ENCODE peak calls at places on chromosome 21, in nine cellular contexts. One of them, this sample, is unnamed.

GRCh38 chr21:35172231-35172630 is 123.1 kb upstream of the RUNX1 start:
- DNase-seq in HTR-8/SVneo: no peak
- DNase-seq in Panc1: no peak
- DNase-seq in hypothalamus: no peak
- DNase-seq in AG10803: no peak
- DNase-seq in astrocyte of the cerebellum: no peak
- DNase-seq in AG20443: no peak
- DNase-seq in anterior cingulate cortex: no peak
- DNase-seq in lung: no peak
- DNase-seq in this sample: no peak

GRCh38 chr21:18832950-18833349 is 429.4 kb upstream of the TMPRSS15 start:
- DNase-seq in HTR-8/SVneo: peak
- DNase-seq in lung: no peak
- DNase-seq in Panc1: no peak
- DNase-seq in AG10803: no peak
- DNase-seq in AG20443: no peak
- DNase-seq in astrocyte of the cerebellum: peak
- DNase-seq in hypothalamus: no peak
- DNase-seq in anterior cingulate cortex: no peak
- DNase-seq in this sample: no peak

GRCh38 chr21:33026878-33027400 is 1.2 kb downstream of the OLIG2 start:
- DNase-seq in AG20443: no peak
- DNase-seq in HTR-8/SVneo: no peak
- DNase-seq in astrocyte of the cerebellum: no peak
- DNase-seq in lung: no peak
- DNase-seq in anterior cingulate cortex: no peak
- DNase-seq in AG10803: no peak
- DNase-seq in Panc1: no peak
- DNase-seq in hypothalamus: no peak
- DNase-seq in this sample: no peak

GRCh38 chr21:45112371-45112770 is 38.0 kb downstream of the ADARB1 start:
- DNase-seq in HTR-8/SVneo: peak
- DNase-seq in astrocyte of the cerebellum: no peak
- DNase-seq in hypothalamus: no peak
- DNase-seq in AG20443: peak
- DNase-seq in anterior cingulate cortex: no peak
- DNase-seq in Panc1: no peak
- DNase-seq in AG10803: no peak
- DNase-seq in lung: no peak
- DNase-seq in this sample: no peak

GRCh38 chr21:26840912-26841311 is 4.3 kb downstream of the ADAMTS1 start:
- DNase-seq in HTR-8/SVneo: no peak
- DNase-seq in lung: no peak
- DNase-seq in AG10803: peak
- DNase-seq in Panc1: no peak
- DNase-seq in hypothalamus: peak
- DNase-seq in AG20443: peak
- DNase-seq in astrocyte of the cerebellum: no peak
- DNase-seq in anterior cingulate cortex: no peak
- DNase-seq in this sample: no peak

GRCh38 chr21:21714396-21714795 is 716.2 kb downstream of the NCAM2 start:
- DNase-seq in astrocyte of the cerebellum: peak
- DNase-seq in Panc1: no peak
- DNase-seq in anterior cingulate cortex: no peak
- DNase-seq in AG10803: peak
- DNase-seq in hypothalamus: no peak
- DNase-seq in AG20443: peak
- DNase-seq in lung: no peak
- DNase-seq in HTR-8/SVneo: no peak
- DNase-seq in this sample: no peak

GRCh38 chr21:46667191-46667734 is 31.8 kb downstream of the PRMT2 start:
- DNase-seq in astrocyte of the cerebellum: no peak
- DNase-seq in AG10803: peak
- DNase-seq in anterior cingulate cortex: no peak
- DNase-seq in lung: no peak
- DNase-seq in AG20443: peak
- DNase-seq in Panc1: no peak
- DNase-seq in hypothalamus: no peak
- DNase-seq in HTR-8/SVneo: peak
- DNase-seq in this sample: no peak

GRCh38 chr21:25329227-25329626 is 278.1 kb downstream of the MRPL39 start:
- DNase-seq in anterior cingulate cortex: no peak
- DNase-seq in AG20443: peak
- DNase-seq in Panc1: no peak
- DNase-seq in AG10803: peak
- DNase-seq in astrocyte of the cerebellum: peak
- DNase-seq in HTR-8/SVneo: peak
- DNase-seq in hypothalamus: no peak
- DNase-seq in lung: no peak
- DNase-seq in this sample: no peak

GRCh38 chr21:42749226-42749625 is 95.8 kb downstream of the PDE9A start:
- DNase-seq in astrocyte of the cerebellum: no peak
- DNase-seq in HTR-8/SVneo: no peak
- DNase-seq in AG20443: no peak
- DNase-seq in hypothalamus: no peak
- DNase-seq in Panc1: no peak
- DNase-seq in lung: no peak
- DNase-seq in AG10803: no peak
- DNase-seq in anterior cingulate cortex: no peak
- DNase-seq in this sample: no peak

GRCh38 chr21:43645414-43645891 is 13.8 kb downstream of the HSF2BP start:
- DNase-seq in lung: peak
- DNase-seq in AG20443: peak
- DNase-seq in hypothalamus: no peak
- DNase-seq in Panc1: peak
- DNase-seq in AG10803: peak
- DNase-seq in astrocyte of the cerebellum: peak
- DNase-seq in HTR-8/SVneo: peak
- DNase-seq in anterior cingulate cortex: no peak
- DNase-seq in this sample: peak

GRCh38 chr21:34762761-34763160 is 94.0 kb downstream of the CLIC6 start:
- DNase-seq in anterior cingulate cortex: no peak
- DNase-seq in hypothalamus: no peak
- DNase-seq in HTR-8/SVneo: no peak
- DNase-seq in lung: no peak
- DNase-seq in astrocyte of the cerebellum: peak
- DNase-seq in AG20443: peak
- DNase-seq in AG10803: peak
- DNase-seq in Panc1: no peak
- DNase-seq in this sample: no peak

GRCh38 chr21:43020771-43021170 is 46.4 kb downstream of the PKNOX1 start:
- DNase-seq in Panc1: no peak
- DNase-seq in lung: no peak
- DNase-seq in AG20443: no peak
- DNase-seq in AG10803: no peak
- DNase-seq in HTR-8/SVneo: no peak
- DNase-seq in astrocyte of the cerebellum: no peak
- DNase-seq in anterior cingulate cortex: no peak
- DNase-seq in hypothalamus: no peak
- DNase-seq in this sample: no peak

GRCh38 chr21:43274946-43275310 is 106.1 kb downstream of the CRYAA start:
- DNase-seq in AG20443: no peak
- DNase-seq in AG10803: no peak
- DNase-seq in lung: no peak
- DNase-seq in HTR-8/SVneo: no peak
- DNase-seq in Panc1: no peak
- DNase-seq in hypothalamus: no peak
- DNase-seq in anterior cingulate cortex: no peak
- DNase-seq in astrocyte of the cerebellum: no peak
- DNase-seq in this sample: no peak

GRCh38 chr21:43290529-43291346 is 121.9 kb downstream of the CRYAA start:
- DNase-seq in AG20443: no peak
- DNase-seq in anterior cingulate cortex: no peak
- DNase-seq in hypothalamus: no peak
- DNase-seq in AG10803: no peak
- DNase-seq in Panc1: no peak
- DNase-seq in astrocyte of the cerebellum: no peak
- DNase-seq in HTR-8/SVneo: no peak
- DNase-seq in lung: no peak
- DNase-seq in this sample: no peak

GRCh38 chr21:42310411-42311001 is 4.7 kb downstream of the TFF3 start:
- DNase-seq in astrocyte of the cerebellum: no peak
- DNase-seq in AG20443: peak
- DNase-seq in AG10803: no peak
- DNase-seq in HTR-8/SVneo: no peak
- DNase-seq in anterior cingulate cortex: no peak
- DNase-seq in hypothalamus: no peak
- DNase-seq in lung: no peak
- DNase-seq in Panc1: no peak
- DNase-seq in this sample: no peak

GRCh38 chr21:25809013-25809412 is 74.2 kb downstream of the GABPA start:
- DNase-seq in anterior cingulate cortex: no peak
- DNase-seq in AG10803: no peak
- DNase-seq in HTR-8/SVneo: no peak
- DNase-seq in AG20443: peak
- DNase-seq in hypothalamus: no peak
- DNase-seq in lung: no peak
- DNase-seq in Panc1: no peak
- DNase-seq in astrocyte of the cerebellum: no peak
- DNase-seq in this sample: no peak

GRCh38 chr21:41877901-41878830 is 978 bp downstream of the PRDM15 start:
- DNase-seq in Panc1: no peak
- DNase-seq in anterior cingulate cortex: no peak
- DNase-seq in lung: no peak
- DNase-seq in hypothalamus: no peak
- DNase-seq in HTR-8/SVneo: peak
- DNase-seq in AG20443: peak
- DNase-seq in astrocyte of the cerebellum: peak
- DNase-seq in AG10803: peak
- DNase-seq in this sample: no peak

GRCh38 chr21:46374761-46375389 is 50.9 kb downstream of the PCNT start:
- DNase-seq in AG10803: no peak
- DNase-seq in astrocyte of the cerebellum: no peak
- DNase-seq in anterior cingulate cortex: no peak
- DNase-seq in hypothalamus: no peak
- DNase-seq in lung: no peak
- DNase-seq in Panc1: no peak
- DNase-seq in HTR-8/SVneo: no peak
- DNase-seq in AG20443: no peak
- DNase-seq in this sample: no peak

GRCh38 chr21:17987328-17987727 is 168.2 kb upstream of the C21orf91 start:
- DNase-seq in astrocyte of the cerebellum: no peak
- DNase-seq in hypothalamus: no peak
- DNase-seq in AG20443: no peak
- DNase-seq in lung: no peak
- DNase-seq in Panc1: no peak
- DNase-seq in HTR-8/SVneo: no peak
- DNase-seq in AG10803: no peak
- DNase-seq in anterior cingulate cortex: no peak
- DNase-seq in this sample: no peak

GRCh38 chr21:25750085-25750484 is 15.3 kb downstream of the GABPA start:
- DNase-seq in AG10803: no peak
- DNase-seq in lung: no peak
- DNase-seq in HTR-8/SVneo: no peak
- DNase-seq in AG20443: no peak
- DNase-seq in hypothalamus: no peak
- DNase-seq in Panc1: no peak
- DNase-seq in anterior cingulate cortex: no peak
- DNase-seq in astrocyte of the cerebellum: no peak
- DNase-seq in this sample: no peak

GRCh38 chr21:27566521-27566920 is 599.6 kb upstream of the ADAMTS5 start:
- DNase-seq in anterior cingulate cortex: no peak
- DNase-seq in astrocyte of the cerebellum: no peak
- DNase-seq in lung: no peak
- DNase-seq in hypothalamus: no peak
- DNase-seq in AG10803: no peak
- DNase-seq in HTR-8/SVneo: no peak
- DNase-seq in Panc1: no peak
- DNase-seq in AG20443: no peak
- DNase-seq in this sample: no peak

GRCh38 chr21:15010645-15011044 is 54.2 kb downstream of the NRIP1 start:
- DNase-seq in anterior cingulate cortex: no peak
- DNase-seq in lung: no peak
- DNase-seq in astrocyte of the cerebellum: no peak
- DNase-seq in HTR-8/SVneo: no peak
- DNase-seq in hypothalamus: no peak
- DNase-seq in AG10803: no peak
- DNase-seq in Panc1: no peak
- DNase-seq in AG20443: no peak
- DNase-seq in this sample: no peak

GRCh38 chr21:42571391-42572150 is 57.9 kb downstream of the SLC37A1 start:
- DNase-seq in anterior cingulate cortex: no peak
- DNase-seq in AG10803: no peak
- DNase-seq in HTR-8/SVneo: no peak
- DNase-seq in lung: no peak
- DNase-seq in hypothalamus: no peak
- DNase-seq in astrocyte of the cerebellum: no peak
- DNase-seq in AG20443: no peak
- DNase-seq in Panc1: no peak
- DNase-seq in this sample: no peak

GRCh38 chr21:15775981-15776380 is 46.2 kb downstream of the USP25 start:
- DNase-seq in hypothalamus: no peak
- DNase-seq in astrocyte of the cerebellum: peak
- DNase-seq in HTR-8/SVneo: peak
- DNase-seq in Panc1: no peak
- DNase-seq in AG10803: peak
- DNase-seq in AG20443: peak
- DNase-seq in anterior cingulate cortex: no peak
- DNase-seq in lung: no peak
- DNase-seq in this sample: no peak

GRCh38 chr21:36882776-36883175 is 83.7 kb downstream of the HLCS start:
- DNase-seq in Panc1: no peak
- DNase-seq in anterior cingulate cortex: no peak
- DNase-seq in HTR-8/SVneo: no peak
- DNase-seq in astrocyte of the cerebellum: no peak
- DNase-seq in AG20443: no peak
- DNase-seq in hypothalamus: no peak
- DNase-seq in lung: no peak
- DNase-seq in AG10803: peak
- DNase-seq in this sample: no peak

GRCh38 chr21:44603911-44604310 is 3.5 kb downstream of the KRTAP10-7 start:
- DNase-seq in anterior cingulate cortex: no peak
- DNase-seq in hypothalamus: no peak
- DNase-seq in lung: no peak
- DNase-seq in Panc1: no peak
- DNase-seq in AG10803: no peak
- DNase-seq in AG20443: no peak
- DNase-seq in astrocyte of the cerebellum: no peak
- DNase-seq in HTR-8/SVneo: no peak
- DNase-seq in this sample: no peak

GRCh38 chr21:25735895-25736597 is 1.3 kb downstream of the GABPA start:
- DNase-seq in Panc1: peak
- DNase-seq in HTR-8/SVneo: no peak
- DNase-seq in AG20443: peak
- DNase-seq in anterior cingulate cortex: no peak
- DNase-seq in hypothalamus: no peak
- DNase-seq in lung: no peak
- DNase-seq in astrocyte of the cerebellum: no peak
- DNase-seq in AG10803: peak
- DNase-seq in this sample: no peak

GRCh38 chr21:33578959-33579542 is 9.4 kb downstream of the DONSON start:
- DNase-seq in astrocyte of the cerebellum: no peak
- DNase-seq in AG20443: no peak
- DNase-seq in lung: no peak
- DNase-seq in Panc1: no peak
- DNase-seq in anterior cingulate cortex: no peak
- DNase-seq in hypothalamus: no peak
- DNase-seq in AG10803: peak
- DNase-seq in HTR-8/SVneo: no peak
- DNase-seq in this sample: no peak

GRCh38 chr21:21156919-21157318 is 158.7 kb downstream of the NCAM2 start:
- DNase-seq in Panc1: no peak
- DNase-seq in AG20443: no peak
- DNase-seq in AG10803: peak
- DNase-seq in astrocyte of the cerebellum: no peak
- DNase-seq in hypothalamus: no peak
- DNase-seq in anterior cingulate cortex: no peak
- DNase-seq in HTR-8/SVneo: no peak
- DNase-seq in lung: no peak
- DNase-seq in this sample: no peak

This sample was measured in DMS79.